ENCODE peak calls at places on chromosomes 7 and 10, in five cellular contexts. L is lung, G is colonic mucosa, V is tibial artery, B is MCF 10A. U is an unnamed sample.

GRCh38 chr7:79339208-79339925 is 114.1 kb downstream of the MAGI2 start:
- DNase-seq in V (no peak), B (no peak), L (no peak), G (no peak), U (no peak)

GRCh38 chr10:21278491-21279216 is 246.8 kb downstream of the SKIDA1 start:
- DNase-seq in B (peak), L (peak), V (peak), G (peak), U (peak)

GRCh38 chr7:102063736-102064135 is 222.9 kb upstream of the SH2B2 start:
- DNase-seq in B (peak), G (peak), L (peak), V (no peak), U (no peak)

GRCh38 chr10:119353438-119353837 is 146.1 kb downstream of the GRK5 start:
- DNase-seq in B (no peak), L (no peak), G (no peak), V (no peak), U (no peak)

GRCh38 chr7:144391014-144391413 is 12.5 kb downstream of the NOBOX start:
- DNase-seq in L (no peak), V (no peak), G (no peak), B (no peak), U (no peak)

GRCh38 chr7:138025215-138026186 is 23.6 kb upstream of the CREB3L2 start:
- DNase-seq in V (no peak), G (no peak), L (no peak), B (no peak), U (no peak)

GRCh38 chr7:44072364-44073231 is 7.2 kb upstream of the PGAM2 start:
- DNase-seq in B (peak), L (peak), V (peak), G (peak), U (peak)

GRCh38 chr10:133388265-133388972 is 5.5 kb upstream of the MTG1 start:
- DNase-seq in B (no peak), V (peak), L (no peak), G (no peak), U (no peak)

GRCh38 chr10:2985729-2986232 is 81.6 kb upstream of the PFKP start:
- DNase-seq in V (no peak), G (peak), L (peak), B (peak), U (no peak)

GRCh38 chr7:146486519-146486918 is 369.9 kb downstream of the CNTNAP2 start:
- DNase-seq in B (no peak), L (no peak), G (no peak), V (no peak), U (no peak)

GRCh38 chr7:155136619-155137243 is 66.6 kb downstream of the HTR5A start:
- DNase-seq in B (no peak), V (no peak), L (no peak), G (no peak), U (peak)

GRCh38 chr7:54722026-54722425 is 37.0 kb downstream of the SEC61G start:
- DNase-seq in V (no peak), G (no peak), L (no peak), B (no peak), U (no peak)

GRCh38 chr7:149294641-149295480 is 32.9 kb downstream of the ZNF783 start:
- DNase-seq in V (no peak), L (no peak), G (no peak), B (no peak), U (no peak)

GRCh38 chr7:149293946-149294640 is 32.1 kb downstream of the ZNF783 start:
- DNase-seq in G (no peak), B (no peak), L (no peak), V (no peak), U (no peak)

GRCh38 chr7:149296368-149296767 is 34.4 kb downstream of the ZNF783 start:
- DNase-seq in L (no peak), B (no peak), V (no peak), G (no peak), U (no peak)

GRCh38 chr7:149297034-149297755 is 35.2 kb downstream of the ZNF783 start:
- DNase-seq in B (no peak), L (no peak), V (no peak), G (no peak), U (no peak)

GRCh38 chr7:149295481-149295850 is 33.5 kb downstream of the ZNF783 start:
- DNase-seq in L (no peak), G (no peak), B (no peak), V (no peak), U (no peak)
- TF ChIP-seq CTCF in L (no peak), G (no peak), B (no peak), V (no peak), U (no peak)

DNA sequence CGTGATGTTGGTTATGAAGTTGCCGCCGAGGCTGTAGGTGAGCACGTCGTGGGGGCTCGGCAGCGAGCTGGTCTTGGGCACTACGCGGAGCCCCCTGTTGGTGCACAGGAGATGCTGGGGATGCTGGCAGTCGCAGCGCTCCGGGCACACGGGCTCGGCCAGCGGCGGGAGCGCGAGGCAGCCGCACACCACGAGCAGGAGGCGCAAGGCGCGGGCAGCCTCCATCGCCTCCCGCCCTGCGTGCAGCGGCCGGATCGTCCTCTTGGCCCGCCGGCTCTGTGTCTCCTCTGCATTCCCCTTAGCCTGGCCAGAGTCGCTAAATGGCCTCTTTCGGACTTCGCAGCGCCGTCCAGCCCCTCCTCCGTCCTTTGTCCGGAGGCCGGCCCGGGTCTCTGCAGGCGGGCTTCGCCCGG is 302 bp downstream of the TRIL start:
- DNase-seq in L (no peak), G (peak), V (no peak), B (no peak), U (peak)
- TF ChIP-seq CTCF in L (no peak), G (no peak), V (no peak), B (no peak), U (no peak)

DNA sequence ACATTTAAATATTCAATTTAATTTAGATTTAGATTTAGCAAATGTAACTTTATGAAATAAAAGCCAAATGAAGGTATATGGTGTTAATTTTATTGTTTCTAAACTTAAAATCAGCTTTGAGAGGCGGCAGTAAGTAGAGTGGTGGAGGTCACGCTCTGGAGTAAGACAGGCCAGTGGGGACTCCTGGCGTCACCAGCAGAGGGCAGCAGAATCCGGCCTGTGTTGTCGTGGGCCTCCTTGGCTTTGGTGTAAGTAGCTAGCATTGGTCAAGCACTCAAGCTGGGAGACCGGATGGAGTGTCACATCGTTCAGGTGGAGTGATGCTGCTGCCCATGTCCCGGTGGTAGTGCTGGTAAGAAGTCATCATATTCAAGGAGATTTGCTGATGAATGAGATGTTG is 98.7 kb upstream of the DNAJB6 start:
- DNase-seq in V (no peak), L (no peak), G (peak), B (peak), U (no peak)
- TF ChIP-seq CTCF in V (no peak), L (no peak), G (no peak), B (peak), U (no peak)

DNA sequence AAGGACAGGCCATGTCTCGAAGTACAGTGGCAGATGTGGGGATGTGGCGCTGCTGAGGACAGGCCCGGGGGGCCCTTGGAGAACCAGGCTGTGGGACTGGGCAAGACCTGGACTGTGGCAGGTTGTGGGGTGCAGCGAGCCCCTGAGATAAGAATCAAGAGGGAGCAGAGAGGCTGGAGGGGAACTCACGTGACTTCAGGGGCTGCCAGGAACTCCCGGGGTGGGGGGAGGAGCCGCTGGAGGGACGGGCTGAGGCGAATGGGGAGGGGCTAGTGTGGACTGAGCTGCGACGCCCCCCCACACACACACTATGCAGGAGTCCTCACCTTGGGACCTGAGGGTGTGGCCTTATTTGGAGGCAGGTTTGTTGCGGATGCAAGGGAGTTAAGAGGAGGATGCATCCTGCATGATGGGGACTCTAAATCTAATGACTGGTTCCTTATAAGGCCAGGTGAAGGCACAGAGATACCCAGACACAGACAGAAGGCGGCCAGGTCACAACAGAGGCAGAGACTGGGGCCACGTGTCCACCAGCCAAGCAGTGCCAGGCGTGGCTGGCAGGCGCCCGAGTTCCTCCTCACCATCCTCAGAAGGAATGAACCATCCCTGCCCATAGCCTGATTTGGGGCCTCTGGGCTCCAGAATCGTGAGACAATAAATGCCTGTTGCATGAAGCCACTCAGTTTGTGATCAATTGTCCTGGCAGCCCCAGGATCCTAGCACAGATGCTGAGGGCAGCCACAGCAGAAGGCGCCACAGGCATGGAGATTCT is 68.8 kb upstream of the TNRC18 start:
- DNase-seq in L (no peak), G (no peak), V (no peak), B (no peak), U (no peak)
- TF ChIP-seq CTCF in L (no peak), G (no peak), V (no peak), B (no peak), U (no peak)

DNA sequence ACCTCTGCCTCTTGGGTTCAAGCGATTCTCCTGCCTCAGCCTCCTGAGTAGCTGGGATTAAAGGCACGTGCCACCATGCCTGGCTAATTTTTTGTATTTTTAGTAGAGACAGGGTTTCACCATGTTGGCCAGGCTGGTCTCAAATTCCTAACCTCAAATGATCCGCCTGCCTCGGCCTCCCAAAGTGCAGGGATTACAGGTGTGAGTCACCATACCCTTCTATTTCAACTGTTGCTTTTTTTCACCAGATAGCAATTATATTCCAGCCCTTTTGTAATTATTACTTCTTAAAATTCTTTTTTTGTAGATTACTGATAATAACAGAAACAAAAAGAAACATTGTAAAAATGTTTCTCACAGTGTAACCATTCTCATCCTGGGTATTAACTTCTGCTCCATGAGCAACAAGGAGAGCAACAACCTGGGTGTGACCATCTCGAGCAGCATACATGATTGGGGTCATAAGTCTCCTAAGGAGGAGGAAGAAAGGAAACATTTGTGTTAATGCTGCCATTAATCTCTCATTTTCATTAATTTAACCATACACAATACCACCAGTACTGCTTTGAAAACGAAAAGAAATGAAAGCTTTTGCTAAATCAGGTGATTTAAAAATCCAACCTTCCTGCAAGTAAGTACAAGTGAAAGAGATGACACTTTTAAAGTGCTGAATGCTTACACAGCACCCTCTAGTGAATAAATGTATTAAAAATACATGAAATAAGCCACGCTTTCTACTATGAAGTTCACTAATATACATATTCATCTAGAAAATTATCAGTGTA is 41.8 kb downstream of the ASZ1 start:
- DNase-seq in G (no peak), V (no peak), B (peak), L (no peak), U (no peak)
- TF ChIP-seq CTCF in G (no peak), V (peak), B (peak), L (peak), U (no peak)

U was measured in esophagus muscularis mucosa.